ENCODE peak calls at places on chromosomes 4 and X, in four cellular contexts. One of them, this sample, is unnamed.

GRCh38 chr4:34676390-34676789 is 1567.9 kb downstream of the ARAP2 start:
- DNase-seq in HepG2: no peak
- DNase-seq in K562: no peak
- DNase-seq in H1: no peak
- DNase-seq in this sample: peak

GRCh38 chrX:154717824-154718223 is 33.1 kb downstream of the GAB3 start:
- DNase-seq in HepG2: no peak
- DNase-seq in K562: peak
- DNase-seq in H1: no peak
- DNase-seq in this sample: no peak

GRCh38 chrX:10245219-10245618 is 88.4 kb downstream of the CLCN4 start:
- DNase-seq in HepG2: no peak
- DNase-seq in K562: no peak
- DNase-seq in H1: no peak
- DNase-seq in this sample: no peak

GRCh38 chrX:143757375-143757774 is 36.8 kb upstream of the SPANXN2 start:
- DNase-seq in HepG2: no peak
- DNase-seq in K562: no peak
- DNase-seq in H1: peak
- DNase-seq in this sample: no peak

GRCh38 chr4:8507251-8507570 is 66.6 kb downstream of the TRMT44 start:
- DNase-seq in HepG2: no peak
- DNase-seq in K562: no peak
- DNase-seq in H1: no peak
- DNase-seq in this sample: no peak

GRCh38 chr4:98148856-98149255 is 5.6 kb upstream of the STPG2 start:
- DNase-seq in HepG2: no peak
- DNase-seq in K562: no peak
- DNase-seq in H1: no peak
- DNase-seq in this sample: no peak

GRCh38 chr4:33709247-33709646 is 2535.1 kb downstream of the ARAP2 start:
- DNase-seq in HepG2: no peak
- DNase-seq in K562: no peak
- DNase-seq in H1: no peak
- DNase-seq in this sample: no peak

GRCh38 chr4:106051496-106051895 is 156.2 kb downstream of the NPNT start:
- DNase-seq in HepG2: no peak
- DNase-seq in K562: no peak
- DNase-seq in H1: no peak
- DNase-seq in this sample: no peak

GRCh38 chr4:8320386-8320750 is 50.8 kb downstream of the HTRA3 start:
- DNase-seq in HepG2: peak
- DNase-seq in K562: peak
- DNase-seq in H1: peak
- DNase-seq in this sample: no peak

GRCh38 chrX:68146054-68146453 is 287.2 kb downstream of the OPHN1 start:
- DNase-seq in HepG2: peak
- DNase-seq in K562: peak
- DNase-seq in H1: no peak
- DNase-seq in this sample: peak

GRCh38 chr4:127783971-127784519 is 1.9 kb downstream of the HSPA4L start:
- DNase-seq in HepG2: peak
- DNase-seq in K562: no peak
- DNase-seq in H1: no peak
- DNase-seq in this sample: no peak

GRCh38 chr4:1192493-1193205 is 20.3 kb upstream of the SPON2 start:
- DNase-seq in HepG2: no peak
- DNase-seq in K562: no peak
- DNase-seq in H1: no peak
- DNase-seq in this sample: peak

GRCh38 chr4:689498-690122 is 659 bp upstream of the SLC49A3 start:
- DNase-seq in HepG2: no peak
- DNase-seq in K562: no peak
- DNase-seq in H1: no peak
- DNase-seq in this sample: no peak

GRCh38 chr4:149735796-149736195 is 79.8 kb downstream of the IQCM start:
- DNase-seq in HepG2: no peak
- DNase-seq in K562: no peak
- DNase-seq in H1: no peak
- DNase-seq in this sample: no peak

GRCh38 chr4:74969507-74970474 is 36.9 kb downstream of the PARM1 start:
- DNase-seq in HepG2: no peak
- DNase-seq in K562: no peak
- DNase-seq in H1: peak
- DNase-seq in this sample: peak

GRCh38 chr4:76420901-76421581 is at the start of gene CCDC158:
- DNase-seq in HepG2: no peak
- DNase-seq in K562: no peak
- DNase-seq in H1: no peak
- DNase-seq in this sample: no peak

GRCh38 chrX:42948723-42949122 is 170.8 kb upstream of the PPP1R2C start:
- DNase-seq in HepG2: no peak
- DNase-seq in K562: no peak
- DNase-seq in H1: no peak
- DNase-seq in this sample: no peak

GRCh38 chrX:1323315-1323714 is 13.3 kb upstream of the IL3RA start:
- DNase-seq in HepG2: peak
- DNase-seq in K562: peak
- DNase-seq in H1: peak
- DNase-seq in this sample: peak

GRCh38 chrX:136166221-136166855 is 19.0 kb downstream of the FHL1 start:
- DNase-seq in HepG2: no peak
- DNase-seq in K562: peak
- DNase-seq in H1: no peak
- DNase-seq in this sample: no peak

DNA sequence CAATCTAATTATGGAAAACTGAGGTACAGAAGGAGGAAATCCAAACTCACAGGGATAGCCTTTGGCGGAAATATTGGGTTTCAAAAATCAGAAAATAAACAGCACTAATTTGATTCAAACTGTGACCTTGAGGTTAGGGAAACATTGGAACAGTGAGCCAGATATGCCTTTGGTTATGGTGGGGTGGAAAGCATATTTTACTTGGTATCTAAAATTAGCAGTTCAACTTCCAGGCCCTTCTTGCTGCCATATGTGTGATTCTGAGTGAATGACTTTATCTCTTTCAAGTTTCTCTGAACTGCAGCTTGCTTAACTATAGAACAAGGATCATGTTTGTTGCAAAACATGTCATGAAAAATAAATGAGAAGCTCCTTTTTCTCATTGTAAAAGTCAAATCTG is 240.9 kb upstream of the VEGFC start:
- DNase-seq in HepG2: no peak
- DNase-seq in K562: no peak
- DNase-seq in H1: no peak
- DNase-seq in this sample: no peak
- TF ChIP-seq KDM1A in HepG2: no peak
- TF ChIP-seq KDM1A in K562: no peak
- TF ChIP-seq KDM1A in H1: no peak
- TF ChIP-seq KDM1A in this sample: no peak

GRCh38 chrX:123859409-123859827 is 435 bp upstream of the XIAP start:
- DNase-seq in HepG2: no peak
- DNase-seq in K562: no peak
- DNase-seq in H1: peak
- DNase-seq in this sample: no peak
- TF ChIP-seq MAFK in HepG2: no peak
- TF ChIP-seq MAFK in K562: no peak
- TF ChIP-seq MAFK in H1: no peak
- TF ChIP-seq MAFK in this sample: no peak

GRCh38 chr4:124869978-124870495 is 157.5 kb upstream of the ANKRD50 start:
- DNase-seq in HepG2: no peak
- DNase-seq in K562: no peak
- DNase-seq in H1: no peak
- DNase-seq in this sample: no peak
- TF ChIP-seq KDM1A in HepG2: no peak
- TF ChIP-seq KDM1A in K562: no peak
- TF ChIP-seq KDM1A in H1: no peak
- TF ChIP-seq KDM1A in this sample: no peak

DNA sequence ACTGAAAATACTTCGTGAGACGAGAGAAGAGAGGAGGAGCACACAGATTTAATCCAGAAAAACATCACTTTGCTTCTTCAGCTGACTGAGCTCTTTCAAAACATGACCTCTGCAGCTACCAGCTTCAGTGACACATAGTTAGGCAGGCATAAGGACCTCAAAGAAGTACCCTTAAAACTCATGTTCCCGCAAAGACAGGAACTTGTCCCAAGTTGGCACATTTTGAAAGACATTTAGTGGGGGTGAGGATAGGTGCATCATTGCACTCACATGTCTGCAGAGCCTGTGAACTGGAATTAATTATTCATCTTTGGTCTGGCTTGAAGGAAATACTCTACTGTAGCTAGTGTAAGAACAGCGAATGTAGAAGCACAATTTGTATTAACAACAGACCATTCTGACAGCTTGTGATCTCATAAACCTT is 221.8 kb downstream of the MGST2 start:
- DNase-seq in HepG2: no peak
- DNase-seq in K562: no peak
- DNase-seq in H1: no peak
- DNase-seq in this sample: no peak
- TF ChIP-seq MAFK in HepG2: no peak
- TF ChIP-seq MAFK in K562: no peak
- TF ChIP-seq MAFK in H1: no peak
- TF ChIP-seq MAFK in this sample: no peak

GRCh38 chr4:144556636-144557035 is 89.3 kb upstream of the HHIP start:
- DNase-seq in HepG2: no peak
- DNase-seq in K562: no peak
- DNase-seq in H1: no peak
- DNase-seq in this sample: no peak

GRCh38 chr4:144564358-144564757 is 81.6 kb upstream of the HHIP start:
- DNase-seq in HepG2: no peak
- DNase-seq in K562: no peak
- DNase-seq in H1: no peak
- DNase-seq in this sample: no peak

GRCh38 chr4:144557404-144557803 is 88.6 kb upstream of the HHIP start:
- DNase-seq in HepG2: no peak
- DNase-seq in K562: no peak
- DNase-seq in H1: no peak
- DNase-seq in this sample: no peak

GRCh38 chr4:144565558-144566195 is 80.3 kb upstream of the HHIP start:
- DNase-seq in HepG2: no peak
- DNase-seq in K562: no peak
- DNase-seq in H1: no peak
- DNase-seq in this sample: no peak

DNA sequence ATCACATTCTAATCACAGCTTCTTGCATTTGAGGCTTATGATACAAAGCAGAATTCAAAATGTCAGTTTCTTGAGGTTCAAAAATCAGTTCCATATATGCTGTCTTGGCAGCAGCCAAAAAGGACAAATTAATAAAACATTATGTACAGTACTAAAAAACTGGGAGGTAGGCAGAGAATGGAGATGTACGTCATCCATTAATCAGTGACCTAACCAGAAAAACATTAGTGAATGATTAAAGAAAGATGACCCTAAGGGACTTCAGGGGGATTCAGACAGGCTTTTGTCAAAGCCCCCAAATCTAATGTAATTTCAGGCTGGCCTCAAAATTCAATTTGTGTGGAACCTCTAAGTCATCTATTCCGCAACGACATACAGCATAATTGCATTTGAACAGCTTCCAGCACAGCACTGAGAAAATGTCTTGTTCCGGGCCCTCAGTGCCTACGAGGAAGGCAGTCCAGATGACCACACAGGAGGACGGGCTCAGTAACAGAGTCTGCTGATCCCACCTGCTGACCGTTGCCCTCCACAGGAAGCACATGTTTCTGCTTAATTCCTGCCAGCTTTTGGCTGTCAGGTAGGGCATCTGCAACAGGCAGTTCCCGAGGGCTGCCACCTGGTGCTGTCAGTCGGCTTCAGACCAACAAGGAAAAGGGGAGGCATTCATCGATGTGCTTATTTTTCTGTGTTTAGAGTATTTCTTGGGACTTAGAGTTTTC is 83.8 kb upstream of the HHIP start:
- DNase-seq in HepG2: no peak
- DNase-seq in K562: no peak
- DNase-seq in H1: no peak
- DNase-seq in this sample: no peak
- TF ChIP-seq KDM1A in HepG2: no peak
- TF ChIP-seq KDM1A in K562: no peak
- TF ChIP-seq KDM1A in H1: no peak
- TF ChIP-seq KDM1A in this sample: no peak

GRCh38 chr4:89253935-89254334 is 53.7 kb downstream of the GPRIN3 start:
- DNase-seq in HepG2: no peak
- DNase-seq in K562: no peak
- DNase-seq in H1: no peak
- DNase-seq in this sample: no peak

GRCh38 chr4:89257376-89257775 is 50.2 kb downstream of the GPRIN3 start:
- DNase-seq in HepG2: no peak
- DNase-seq in K562: no peak
- DNase-seq in H1: no peak
- DNase-seq in this sample: no peak

GRCh38 chr4:89256203-89256800 is 51.3 kb downstream of the GPRIN3 start:
- DNase-seq in HepG2: no peak
- DNase-seq in K562: no peak
- DNase-seq in H1: no peak
- DNase-seq in this sample: no peak

GRCh38 chr4:89253306-89253705 is 54.3 kb downstream of the GPRIN3 start:
- DNase-seq in HepG2: no peak
- DNase-seq in K562: no peak
- DNase-seq in H1: no peak
- DNase-seq in this sample: no peak

DNA sequence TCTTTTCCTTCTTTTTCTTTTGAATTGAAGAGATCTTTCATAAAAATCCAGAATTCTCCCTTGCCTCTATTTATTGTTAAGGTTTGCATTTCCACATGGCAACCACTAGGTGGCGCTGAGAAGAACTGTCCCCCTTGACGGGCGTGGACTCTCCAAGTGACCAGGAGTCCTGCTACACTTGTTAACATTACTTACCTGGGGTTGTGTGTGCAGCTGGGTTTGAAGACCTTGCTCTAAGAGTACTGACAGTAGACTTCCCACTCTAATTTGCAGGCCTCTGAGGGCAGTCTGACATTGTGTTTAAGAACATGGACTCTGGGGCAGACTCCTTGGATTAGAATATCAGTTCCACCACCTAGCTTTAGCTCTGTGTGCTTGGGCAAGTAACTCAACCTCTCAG is 52.8 kb downstream of the GPRIN3 start:
- DNase-seq in HepG2: peak
- DNase-seq in K562: peak
- DNase-seq in H1: peak
- DNase-seq in this sample: peak
- TF ChIP-seq MAFK in HepG2: no peak
- TF ChIP-seq MAFK in K562: no peak
- TF ChIP-seq MAFK in H1: no peak
- TF ChIP-seq MAFK in this sample: no peak

This sample was measured in A549.